ENCODE peak calls at places on chromosomes 12 and 14, in nine cellular contexts. Q is body of pancreas; C is pancreas; O is GM19239; U is activated naive CD8-positive, alpha-beta T cell treated with anti-CD3 and anti-CD28 coated beads, Interleukin-2, amount 10 ng/mL, durations not matched to agents 7 days and 5 days; H is mesendoderm; Z is ELR; K is T-helper 17 cell; M is Daoy. T is an unnamed sample.

GRCh38 chr14:61475316-61475715 is 153.9 kb downstream of the PRKCH start:
- DNase-seq in Q (peak; percentile 45), C (no peak), O (peak; percentile 33), U (no peak), H (peak; percentile 65), Z (peak; percentile 87), K (no peak), M (peak; percentile 69), T (no peak)

GRCh38 chr12:58887071-58887470 is 33.2 kb downstream of the LRIG3 start:
- DNase-seq in Q (no peak), C (no peak), O (no peak), U (no peak), H (no peak), Z (no peak), K (no peak), M (no peak), T (no peak)

GRCh38 chr12:27506645-27507189 is 17.3 kb upstream of the PPFIBP1 start:
- DNase-seq in Q (no peak), C (no peak), O (no peak), U (no peak), H (no peak), Z (no peak), K (no peak), M (no peak), T (no peak)

GRCh38 chr14:55038708-55039107 is 11.7 kb downstream of the SOCS4 start:
- DNase-seq in Q (no peak), C (no peak), O (no peak), U (no peak), H (no peak), Z (peak; percentile 60), K (no peak), M (no peak), T (no peak)

GRCh38 chr14:66509874-66510273 is 1.9 kb downstream of the GPHN start:
- DNase-seq in Q (no peak), C (no peak), O (no peak), U (no peak), H (no peak), Z (peak; percentile 28), K (no peak), M (no peak), T (no peak)

GRCh38 chr14:22801716-22802115 is 13.5 kb downstream of the SLC7A7 start:
- DNase-seq in Q (no peak), C (no peak), O (no peak), U (no peak), H (no peak), Z (no peak), K (no peak), M (no peak), T (no peak)

GRCh38 chr14:64758711-64759554 is 54.7 kb downstream of the PLEKHG3 start:
- DNase-seq in Q (peak; percentile 75), C (peak; percentile 65), O (no peak), U (no peak), H (peak; percentile 92), Z (peak; percentile 90), K (no peak), M (peak; percentile 92), T (peak; percentile 65)

GRCh38 chr14:80447396-80447795 is 236.1 kb upstream of the DIO2 start:
- DNase-seq in Q (no peak), C (no peak), O (no peak), U (no peak), H (no peak), Z (no peak), K (no peak), M (no peak), T (no peak)

GRCh38 chr12:20004951-20005350 is 363.4 kb upstream of the PDE3A start:
- DNase-seq in Q (no peak), C (no peak), O (no peak), U (no peak), H (no peak), Z (no peak), K (no peak), M (no peak), T (no peak)

GRCh38 chr12:103130564-103130963 is 173.1 kb downstream of the ASCL1 start:
- DNase-seq in Q (no peak), C (no peak), O (no peak), U (no peak), H (no peak), Z (no peak), K (no peak), M (no peak), T (no peak)

GRCh38 chr12:50403001-50403440 is 2.3 kb downstream of the LARP4 start:
- DNase-seq in Q (no peak), C (no peak), O (no peak), U (no peak), H (no peak), Z (no peak), K (no peak), M (no peak), T (no peak)

GRCh38 chr12:57899010-57899662 is 42.2 kb upstream of the ATP23 start:
- DNase-seq in Q (peak; percentile 30), C (no peak), O (peak; percentile 53), U (peak; percentile 60), H (no peak), Z (peak; percentile 73), K (peak; percentile 75), M (peak; percentile 85), T (no peak)

GRCh38 chr12:26809611-26810298 is 23.2 kb downstream of the ITPR2 start:
- DNase-seq in Q (no peak), C (no peak), O (no peak), U (no peak), H (no peak), Z (no peak), K (no peak), M (no peak), T (no peak)

GRCh38 chr12:5511644-5512584 is 80.0 kb downstream of the NTF3 start:
- DNase-seq in Q (no peak), C (no peak), O (no peak), U (no peak), H (peak; percentile 36), Z (peak; percentile 49), K (no peak), M (peak; percentile 66), T (peak; percentile 77)

GRCh38 chr14:71321556-71322315 is 414.5 kb downstream of the PCNX1 start:
- DNase-seq in Q (peak; percentile 26), C (no peak), O (no peak), U (no peak), H (peak; percentile 90), Z (peak; percentile 84), K (no peak), M (peak; percentile 70), T (peak; percentile 25)

GRCh38 chr14:23358042-23358441 is 5.4 kb upstream of the SLC22A17 start:
- DNase-seq in Q (no peak), C (no peak), O (no peak), U (no peak), H (no peak), Z (no peak), K (no peak), M (no peak), T (no peak)

GRCh38 chr14:50943943-50944646 is at the start of gene PYGL:
- DNase-seq in Q (peak; percentile 74), C (peak; percentile 77), O (peak; percentile 37), U (peak; percentile 52), H (peak; percentile 82), Z (peak; percentile 82), K (peak; percentile 7), M (peak; percentile 87), T (peak; percentile 70)

GRCh38 chr14:86652512-86652911 is 1122.6 kb downstream of the FLRT2 start:
- DNase-seq in Q (no peak), C (no peak), O (no peak), U (no peak), H (no peak), Z (peak; percentile 28), K (no peak), M (no peak), T (no peak)

GRCh38 chr12:55724226-55724939 is 4.2 kb downstream of the RDH5 start:
- DNase-seq in Q (peak; percentile 84), C (no peak), O (no peak), U (peak; percentile 75), H (peak; percentile 75), Z (peak; percentile 76), K (peak; percentile 55), M (peak; percentile 68), T (peak; percentile 85)

GRCh38 chr12:120625557-120626419 is 14.6 kb upstream of the CABP1 start:
- DNase-seq in Q (no peak), C (no peak), O (no peak), U (no peak), H (peak; percentile 70), Z (no peak), K (no peak), M (no peak), T (peak; percentile 65)

GRCh38 chr14:60349663-60350365 is 100.8 kb downstream of the PPM1A start:
- DNase-seq in Q (peak; percentile 49), C (peak; percentile 16), O (no peak), U (no peak), H (peak; percentile 63), Z (peak; percentile 61), K (no peak), M (peak; percentile 50), T (peak; percentile 48)

GRCh38 chr14:98878278-98878677 is 393.7 kb downstream of the BCL11B start:
- DNase-seq in Q (no peak), C (no peak), O (no peak), U (no peak), H (no peak), Z (no peak), K (no peak), M (peak; percentile 28), T (no peak)

GRCh38 chr14:72845196-72845595 is 48.7 kb downstream of the DPF3 start:
- DNase-seq in Q (no peak), C (no peak), O (no peak), U (no peak), H (no peak), Z (no peak), K (no peak), M (no peak), T (no peak)

GRCh38 chr14:23559010-23559920 is 3.2 kb downstream of the THTPA start:
- DNase-seq in Q (no peak), C (no peak), O (no peak), U (peak; percentile 78), H (no peak), Z (peak; percentile 69), K (peak; percentile 66), M (peak; percentile 64), T (peak; percentile 63)

GRCh38 chr12:131863711-131864396 is 30.6 kb upstream of the ULK1 start:
- DNase-seq in Q (no peak), C (no peak), O (no peak), U (no peak), H (peak; percentile 48), Z (no peak), K (no peak), M (no peak), T (no peak)

GRCh38 chr12:93201990-93202389 is 175.7 kb upstream of the NUDT4 start:
- DNase-seq in Q (no peak), C (no peak), O (no peak), U (no peak), H (no peak), Z (no peak), K (no peak), M (no peak), T (no peak)

GRCh38 chr12:121908702-121909101 is 9.7 kb upstream of the CFAP251 start:
- DNase-seq in Q (no peak), C (no peak), O (no peak), U (no peak), H (no peak), Z (no peak), K (no peak), M (no peak), T (no peak)

GRCh38 chr12:55736780-55737580 is 5.9 kb upstream of the GDF11 start:
- DNase-seq in Q (peak; percentile 90), C (peak; percentile 82), O (no peak), U (peak; percentile 76), H (peak; percentile 98), Z (peak; percentile 78), K (peak; percentile 53), M (peak; percentile 66), T (peak; percentile 82)

GRCh38 chr12:38110026-38110699 is 206.4 kb upstream of the ALG10B start:
- DNase-seq in Q (no peak), C (no peak), O (no peak), U (no peak), H (no peak), Z (no peak), K (no peak), M (no peak), T (no peak)

GRCh38 chr14:102510616-102511520 is 1.3 kb upstream of the ANKRD9 start:
- DNase-seq in Q (peak; percentile 24), C (peak; percentile 38), O (no peak), U (peak; percentile 56), H (peak; percentile 95), Z (no peak), K (no peak), M (peak; percentile 42), T (peak; percentile 36)

GRCh38 chr12:3491938-3492867 is 1.2 kb downstream of the PRMT8 start:
- DNase-seq in Q (peak; percentile 55), C (peak; percentile 47), O (peak; percentile 63), U (peak; percentile 77), H (peak; percentile 88), Z (peak; percentile 58), K (peak; percentile 13), M (peak; percentile 88), T (peak; percentile 72)